ENCODE peak calls at places on chromosomes 3 and 15, in nine cellular contexts. F, N, K, E, U, Q, R, G and L are unnamed samples.

GRCh38 chr15:66389098-66389858 is 2.6 kb downstream of the MAP2K1 start:
- DNase-seq in U (no peak), K (peak), N (no peak), F (no peak), E (no peak), Q (no peak), R (no peak), G (no peak), L (no peak)

GRCh38 chr3:190258634-190259033 is 63.6 kb downstream of the CLDN1 start:
- DNase-seq in N (no peak), U (no peak), F (no peak), G (no peak), E (no peak), K (no peak), Q (no peak), R (no peak), L (no peak)

GRCh38 chr3:100042144-100042543 is 72.2 kb downstream of the FILIP1L start:
- DNase-seq in Q (no peak), U (no peak), F (peak), K (no peak), N (peak), E (peak), G (peak), R (peak), L (no peak)

GRCh38 chr15:32864051-32864450 is 146.2 kb downstream of the GREM1 start:
- DNase-seq in E (no peak), N (no peak), U (no peak), F (no peak), Q (no peak), K (no peak), R (peak), G (peak), L (no peak)

GRCh38 chr15:58392611-58393161 is 39.1 kb upstream of the LIPC start:
- DNase-seq in G (no peak), N (peak), F (no peak), R (no peak), K (no peak), Q (no peak), U (no peak), E (no peak), L (no peak)

GRCh38 chr15:61748529-61748928 is 311.7 kb downstream of the VPS13C start:
- DNase-seq in G (no peak), Q (no peak), R (no peak), U (no peak), E (no peak), K (no peak), N (peak), F (no peak), L (no peak)

GRCh38 chr3:51057111-51057510 is 328.0 kb upstream of the MANF start:
- DNase-seq in N (no peak), Q (no peak), K (no peak), F (no peak), U (no peak), G (no peak), R (no peak), E (no peak), L (no peak)

GRCh38 chr3:94137377-94137776 is 74.5 kb downstream of the NSUN3 start:
- DNase-seq in N (peak), F (no peak), R (no peak), E (no peak), G (peak), K (no peak), Q (no peak), U (no peak), L (no peak)

GRCh38 chr3:193662757-193663322 is 69.8 kb downstream of the OPA1 start:
- DNase-seq in G (peak), R (no peak), Q (no peak), U (no peak), F (no peak), N (peak), K (no peak), E (no peak), L (no peak)

GRCh38 chr3:125386811-125387210 is 11.7 kb upstream of the ZNF148 start:
- DNase-seq in N (peak), G (peak), K (no peak), E (no peak), U (no peak), Q (no peak), F (no peak), R (no peak), L (no peak)

GRCh38 chr3:120393761-120394160 is 44.6 kb upstream of the LRRC58 start:
- DNase-seq in U (no peak), R (no peak), E (no peak), G (no peak), Q (no peak), K (no peak), N (no peak), F (no peak), L (no peak)

GRCh38 chr3:113431811-113432210 is 9.5 kb downstream of the CFAP44 start:
- DNase-seq in F (no peak), N (peak), Q (no peak), G (no peak), K (no peak), R (no peak), E (no peak), U (no peak), L (no peak)

GRCh38 chr3:178367817-178368617 is 168.2 kb upstream of the KCNMB2 start:
- DNase-seq in R (no peak), E (no peak), Q (no peak), K (no peak), U (no peak), N (no peak), F (no peak), G (peak), L (no peak)

GRCh38 chr15:101123222-101123910 is 128.5 kb downstream of the CHSY1 start:
- DNase-seq in R (no peak), Q (no peak), E (no peak), F (no peak), K (no peak), G (peak), U (no peak), N (peak), L (no peak)

GRCh38 chr3:153628591-153628990 is 466.6 kb downstream of the RAP2B start:
- DNase-seq in Q (no peak), U (no peak), R (no peak), E (no peak), K (no peak), F (no peak), N (no peak), G (no peak), L (no peak)

GRCh38 chr3:188842628-188843027 is 329.1 kb upstream of the TPRG1 start:
- DNase-seq in K (no peak), Q (no peak), U (no peak), N (peak), G (peak), F (no peak), R (no peak), E (no peak), L (no peak)

GRCh38 chr15:68372291-68372811 is 59.6 kb downstream of the ITGA11 start:
- DNase-seq in R (peak), U (no peak), F (peak), K (no peak), G (peak), Q (no peak), E (no peak), N (no peak), L (no peak)

GRCh38 chr15:33094336-33094735 is 100.2 kb downstream of the FMN1 start:
- DNase-seq in Q (no peak), G (peak), N (peak), U (no peak), K (no peak), E (no peak), R (no peak), F (no peak), L (no peak)

GRCh38 chr3:150149651-150150051 is 179.0 kb upstream of the PFN2 start:
- DNase-seq in G (peak), E (no peak), F (no peak), K (no peak), U (no peak), Q (no peak), R (no peak), N (peak), L (no peak)

GRCh38 chr3:32334675-32335074 is 57.0 kb upstream of the CMTM7 start:
- DNase-seq in F (no peak), K (peak), R (no peak), G (no peak), Q (peak), U (no peak), N (peak), E (no peak), L (no peak)

GRCh38 chr3:135837977-135838636 is 127.4 kb upstream of the PPP2R3A start:
- DNase-seq in U (no peak), E (no peak), N (no peak), G (no peak), Q (no peak), F (no peak), K (no peak), R (no peak), L (no peak)

GRCh38 chr15:101458908-101459578 is 30.5 kb downstream of the PCSK6 start:
- DNase-seq in K (no peak), U (no peak), G (peak), N (peak), F (peak), R (no peak), Q (no peak), E (no peak), L (no peak)

GRCh38 chr3:7651213-7651612 is 790.3 kb downstream of the GRM7 start:
- DNase-seq in E (no peak), R (no peak), G (no peak), F (no peak), N (no peak), Q (no peak), U (no peak), K (no peak), L (no peak)

GRCh38 chr3:175948041-175948440 is 1088.9 kb downstream of the NAALADL2 start:
- DNase-seq in N (no peak), K (no peak), R (no peak), G (no peak), E (no peak), Q (no peak), F (no peak), U (no peak), L (no peak)

GRCh38 chr3:85835857-85836470 is 877.2 kb downstream of the CADM2 start:
- DNase-seq in F (no peak), Q (no peak), G (no peak), U (no peak), E (no peak), K (no peak), R (no peak), N (no peak), L (no peak)

GRCh38 chr3:7546219-7546618 is 685.3 kb downstream of the GRM7 start:
- DNase-seq in F (no peak), K (no peak), N (peak), U (no peak), Q (no peak), E (no peak), G (peak), R (peak), L (no peak)

GRCh38 chr15:97981758-97982157 is 21.3 kb downstream of the ARRDC4 start:
- DNase-seq in R (no peak), G (no peak), Q (no peak), K (no peak), E (no peak), N (no peak), U (no peak), F (no peak), L (no peak)

GRCh38 chr3:49785565-49786356 is 581 bp downstream of the IP6K1 start:
- DNase-seq in Q (no peak), G (peak), K (no peak), N (peak), E (peak), U (no peak), R (no peak), F (peak), L (no peak)

GRCh38 chr3:177201707-177202397 is 4.6 kb upstream of the TBL1XR1 start:
- DNase-seq in G (no peak), N (peak), R (no peak), Q (peak), F (no peak), K (peak), U (no peak), E (no peak), L (no peak)

GRCh38 chr15:42726114-42726513 is 10.8 kb downstream of the CDAN1 start:
- DNase-seq in K (no peak), Q (peak), E (no peak), N (no peak), F (no peak), R (no peak), G (no peak), U (no peak), L (no peak)

GRCh38 chr15:45790325-45790943 is 155.6 kb downstream of the SQOR start:
- DNase-seq in K (no peak), U (no peak), R (peak), E (peak), N (peak), G (peak), F (no peak), Q (no peak), L (no peak)

GRCh38 chr3:109806929-109807328 is 469.6 kb upstream of the DPPA4 start:
- DNase-seq in F (no peak), R (peak), E (peak), Q (peak), G (peak), N (peak), K (peak), U (no peak), L (no peak)

GRCh38 chr3:5321941-5322340 is 134.4 kb downstream of the EDEM1 start:
- DNase-seq in N (no peak), E (no peak), G (no peak), U (no peak), F (no peak), R (peak), Q (no peak), K (no peak), L (no peak)

GRCh38 chr3:48411606-48412374 is 18.1 kb downstream of the PLXNB1 start:
- DNase-seq in F (no peak), E (no peak), K (no peak), R (no peak), Q (no peak), G (no peak), U (no peak), N (no peak), L (no peak)

GRCh38 chr3:185656321-185656840 is 70.3 kb downstream of the SENP2 start:
- DNase-seq in N (peak), R (no peak), U (no peak), E (peak), F (peak), G (peak), Q (no peak), K (no peak), L (no peak)